ENCODE peak calls at places on chromosomes 11 and 22, in six cellular contexts. One of them, this sample, is unnamed.

GRCh38 chr22:48491451-48491941 is 1336.2 kb downstream of the BRD1 start:
- DNase-seq in IMR-90: no peak
- DNase-seq in K562: no peak
- DNase-seq in SK-N-SH: no peak
- DNase-seq in GM12878: no peak
- DNase-seq in HepG2: no peak
- DNase-seq in this sample: peak; percentile 30

GRCh38 chr11:112658521-112658920 is 302.7 kb upstream of the NCAM1 start:
- DNase-seq in IMR-90: no peak
- DNase-seq in K562: no peak
- DNase-seq in SK-N-SH: no peak
- DNase-seq in GM12878: no peak
- DNase-seq in HepG2: no peak
- DNase-seq in this sample: no peak

GRCh38 chr22:29704528-29705285 is 15.1 kb upstream of the CABP7 start:
- DNase-seq in IMR-90: peak; percentile 76
- DNase-seq in K562: no peak
- DNase-seq in SK-N-SH: peak; percentile 89
- DNase-seq in GM12878: no peak
- DNase-seq in HepG2: peak; percentile 83
- DNase-seq in this sample: no peak

GRCh38 chr11:72519220-72519881 is 85.0 kb upstream of the CLPB start:
- DNase-seq in IMR-90: peak; percentile 12
- DNase-seq in K562: no peak
- DNase-seq in SK-N-SH: peak; percentile 39
- DNase-seq in GM12878: no peak
- DNase-seq in HepG2: no peak
- DNase-seq in this sample: no peak

GRCh38 chr11:67644042-67644441 is 4.5 kb upstream of the TBX10 start:
- DNase-seq in IMR-90: no peak
- DNase-seq in K562: peak; percentile 52
- DNase-seq in SK-N-SH: no peak
- DNase-seq in GM12878: no peak
- DNase-seq in HepG2: peak; percentile 43
- DNase-seq in this sample: peak; percentile 48

GRCh38 chr22:40728731-40729189 is 49.5 kb downstream of the MCHR1 start:
- DNase-seq in IMR-90: no peak
- DNase-seq in K562: no peak
- DNase-seq in SK-N-SH: no peak
- DNase-seq in GM12878: no peak
- DNase-seq in HepG2: no peak
- DNase-seq in this sample: no peak

GRCh38 chr11:29334781-29335140 is 682.1 kb downstream of the KCNA4 start:
- DNase-seq in IMR-90: peak; percentile 37
- DNase-seq in K562: no peak
- DNase-seq in SK-N-SH: no peak
- DNase-seq in GM12878: no peak
- DNase-seq in HepG2: no peak
- DNase-seq in this sample: no peak

GRCh38 chr11:120706257-120706656 is 194.7 kb downstream of the GRIK4 start:
- DNase-seq in IMR-90: no peak
- DNase-seq in K562: no peak
- DNase-seq in SK-N-SH: no peak
- DNase-seq in GM12878: no peak
- DNase-seq in HepG2: no peak
- DNase-seq in this sample: no peak

GRCh38 chr11:122578168-122578825 is 77.2 kb upstream of the UBASH3B start:
- DNase-seq in IMR-90: no peak
- DNase-seq in K562: no peak
- DNase-seq in SK-N-SH: no peak
- DNase-seq in GM12878: no peak
- DNase-seq in HepG2: peak; percentile 6
- DNase-seq in this sample: no peak

GRCh38 chr11:74326665-74327064 is 15.2 kb upstream of the P4HA3 start:
- DNase-seq in IMR-90: no peak
- DNase-seq in K562: no peak
- DNase-seq in SK-N-SH: no peak
- DNase-seq in GM12878: no peak
- DNase-seq in HepG2: no peak
- DNase-seq in this sample: no peak

GRCh38 chr11:57347336-57347735 is 9.2 kb downstream of the P2RX3 start:
- DNase-seq in IMR-90: no peak
- DNase-seq in K562: no peak
- DNase-seq in SK-N-SH: no peak
- DNase-seq in GM12878: no peak
- DNase-seq in HepG2: no peak
- DNase-seq in this sample: no peak

GRCh38 chr11:57353024-57353423 is 14.9 kb downstream of the P2RX3 start:
- DNase-seq in IMR-90: no peak
- DNase-seq in K562: peak; percentile 37
- DNase-seq in SK-N-SH: no peak
- DNase-seq in GM12878: no peak
- DNase-seq in HepG2: no peak
- DNase-seq in this sample: no peak

GRCh38 chr11:57348052-57348451 is 9.9 kb downstream of the P2RX3 start:
- DNase-seq in IMR-90: no peak
- DNase-seq in K562: no peak
- DNase-seq in SK-N-SH: no peak
- DNase-seq in GM12878: no peak
- DNase-seq in HepG2: no peak
- DNase-seq in this sample: no peak

GRCh38 chr11:57348636-57349323 is 10.6 kb downstream of the P2RX3 start:
- DNase-seq in IMR-90: peak; percentile 13
- DNase-seq in K562: no peak
- DNase-seq in SK-N-SH: no peak
- DNase-seq in GM12878: no peak
- DNase-seq in HepG2: no peak
- DNase-seq in this sample: no peak

DNA sequence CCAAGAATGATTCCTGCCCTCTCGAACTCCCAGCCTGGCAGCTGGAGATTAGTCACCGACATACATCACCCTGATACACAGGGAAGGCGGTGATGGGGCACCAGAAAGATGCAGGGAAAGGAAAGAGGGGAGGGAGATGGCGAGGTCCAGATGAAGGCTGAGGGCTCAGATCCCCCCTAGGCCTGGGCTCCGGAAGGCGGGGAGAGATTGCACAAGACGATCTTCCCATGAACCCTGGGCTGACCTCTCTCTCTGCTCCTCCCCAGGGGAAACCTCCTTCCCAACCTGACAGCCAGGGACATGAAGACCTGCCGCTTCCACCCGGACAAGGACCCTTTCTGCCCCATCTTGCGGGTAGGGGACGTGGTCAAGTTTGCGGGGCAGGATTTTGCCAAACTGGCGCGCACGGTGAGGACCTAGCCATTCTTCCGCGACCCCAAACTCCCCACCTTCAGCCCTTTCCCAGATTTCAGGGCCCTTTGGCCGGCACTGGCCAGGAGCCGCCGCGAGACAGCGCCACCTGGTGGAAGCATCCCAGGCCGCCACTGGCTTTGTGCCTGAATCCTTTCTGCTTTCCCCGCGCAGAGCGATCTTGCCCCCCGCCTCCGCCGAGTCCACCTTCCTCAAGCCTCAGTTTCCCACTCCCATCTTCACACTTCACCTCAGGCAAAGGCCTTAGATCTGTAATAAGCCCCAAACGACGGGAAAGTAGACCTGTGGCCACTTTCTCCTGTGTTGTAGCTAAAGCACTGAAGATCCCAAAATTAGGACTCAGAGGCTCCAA is 11.5 kb downstream of the P2RX3 start:
- DNase-seq in IMR-90: peak; percentile 33
- DNase-seq in K562: peak; percentile 86
- DNase-seq in SK-N-SH: peak; percentile 88
- DNase-seq in GM12878: no peak
- DNase-seq in HepG2: peak; percentile 35
- DNase-seq in this sample: peak; percentile 58
- TF ChIP-seq SMC3 in IMR-90: peak; percentile 47
- TF ChIP-seq SMC3 in K562: peak; percentile 35
- TF ChIP-seq SMC3 in SK-N-SH: peak; percentile 46
- TF ChIP-seq SMC3 in GM12878: peak; percentile 36
- TF ChIP-seq SMC3 in HepG2: no peak
- TF ChIP-seq SMC3 in this sample: peak; percentile 61

GRCh38 chr11:469684-470667 is 19.9 kb downstream of the PTDSS2 start:
- DNase-seq in IMR-90: peak; percentile 81
- DNase-seq in K562: no peak
- DNase-seq in SK-N-SH: peak; percentile 35
- DNase-seq in GM12878: no peak
- DNase-seq in HepG2: peak; percentile 83
- DNase-seq in this sample: peak; percentile 58
- TF ChIP-seq SMC3 in IMR-90: peak; percentile 25
- TF ChIP-seq SMC3 in K562: no peak
- TF ChIP-seq SMC3 in SK-N-SH: no peak
- TF ChIP-seq SMC3 in GM12878: no peak
- TF ChIP-seq SMC3 in HepG2: peak; percentile 13
- TF ChIP-seq SMC3 in this sample: no peak

GRCh38 chr11:45924927-45925326 is 2.5 kb downstream of the LARGE2 start:
- DNase-seq in IMR-90: no peak
- DNase-seq in K562: no peak
- DNase-seq in SK-N-SH: no peak
- DNase-seq in GM12878: no peak
- DNase-seq in HepG2: no peak
- DNase-seq in this sample: no peak
- TF ChIP-seq SMC3 in IMR-90: no peak
- TF ChIP-seq SMC3 in K562: no peak
- TF ChIP-seq SMC3 in SK-N-SH: no peak
- TF ChIP-seq SMC3 in GM12878: no peak
- TF ChIP-seq SMC3 in HepG2: no peak
- TF ChIP-seq SMC3 in this sample: no peak

DNA sequence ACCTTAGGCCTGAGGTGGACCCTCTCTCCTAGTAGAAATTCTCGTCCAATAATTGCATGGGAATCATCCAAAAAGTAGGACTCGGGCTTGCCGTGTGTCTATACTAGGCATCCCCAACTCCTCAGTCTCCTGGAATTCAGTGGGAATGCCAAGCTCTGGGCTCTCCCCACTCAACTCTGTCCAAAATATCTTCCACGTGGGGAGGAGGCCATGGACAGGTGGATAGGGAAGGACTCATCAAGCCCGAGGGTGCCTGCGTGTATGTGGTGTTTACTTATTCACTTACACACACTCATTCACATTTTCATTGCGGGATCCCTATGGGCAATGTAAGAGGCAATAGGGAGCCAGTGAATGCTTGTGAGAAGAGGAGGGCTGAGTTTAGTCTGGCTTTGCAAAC is 383.3 kb downstream of the MN1 start:
- DNase-seq in IMR-90: no peak
- DNase-seq in K562: no peak
- DNase-seq in SK-N-SH: no peak
- DNase-seq in GM12878: no peak
- DNase-seq in HepG2: no peak
- DNase-seq in this sample: no peak
- TF ChIP-seq SMC3 in IMR-90: no peak
- TF ChIP-seq SMC3 in K562: no peak
- TF ChIP-seq SMC3 in SK-N-SH: no peak
- TF ChIP-seq SMC3 in GM12878: no peak
- TF ChIP-seq SMC3 in HepG2: no peak
- TF ChIP-seq SMC3 in this sample: no peak

DNA sequence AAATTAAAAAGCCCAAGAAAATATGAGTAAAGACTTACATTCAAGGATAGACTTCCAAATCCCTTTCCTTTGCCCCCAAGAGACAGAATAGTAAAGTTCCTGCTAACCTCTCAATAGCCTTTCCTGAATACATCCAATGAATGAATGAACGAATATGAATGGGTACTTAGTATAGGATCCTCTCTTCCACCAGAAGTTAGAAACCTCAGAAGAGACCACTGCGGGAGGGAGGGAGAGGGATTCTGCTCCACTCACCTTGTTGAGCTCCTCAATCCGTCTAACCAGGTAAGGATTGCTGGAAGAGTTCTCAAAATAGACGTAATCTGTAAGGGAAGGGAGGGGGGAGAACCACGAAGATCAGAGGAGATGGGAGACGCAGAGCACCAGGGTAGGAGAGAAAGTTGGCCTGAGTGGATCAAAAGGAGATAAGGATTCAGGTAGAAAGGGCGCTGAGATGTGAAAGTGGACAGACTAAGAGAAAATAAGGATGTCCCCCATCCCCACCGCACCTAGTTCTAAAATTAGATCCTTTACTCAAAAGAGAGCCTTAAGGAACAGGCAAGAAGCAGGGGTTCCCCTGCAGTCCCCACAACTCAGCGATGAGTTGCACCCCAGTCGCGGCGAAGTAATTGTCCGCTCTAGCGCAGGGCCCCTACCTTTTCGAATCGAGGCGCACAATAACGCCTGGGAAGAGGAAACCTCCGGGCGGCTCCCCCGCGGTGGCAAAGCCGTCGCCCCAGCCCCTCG is 1.1 kb downstream of the MTA2 start:
- DNase-seq in IMR-90: no peak
- DNase-seq in K562: peak; percentile 32
- DNase-seq in SK-N-SH: no peak
- DNase-seq in GM12878: no peak
- DNase-seq in HepG2: no peak
- DNase-seq in this sample: no peak
- TF ChIP-seq SMC3 in IMR-90: no peak
- TF ChIP-seq SMC3 in K562: no peak
- TF ChIP-seq SMC3 in SK-N-SH: no peak
- TF ChIP-seq SMC3 in GM12878: no peak
- TF ChIP-seq SMC3 in HepG2: no peak
- TF ChIP-seq SMC3 in this sample: no peak

This sample was measured in A549.